ENCODE peak calls at places on chromosomes 4 and X, in six cellular contexts. One of them, this sample, is unnamed. For H3K27me3, the result is how much of the 10 kb centered on the place peaks cover.

GRCh38 chrX:110561036-110561435 is 202.4 kb downstream of the RTL9 start:
- DNase-seq in NT2/D1: no peak
- DNase-seq in MM.1S: no peak
- DNase-seq in H9: no peak
- DNase-seq in neural progenitor cell: no peak
- DNase-seq in adipocyte: no peak
- DNase-seq in this sample: peak

GRCh38 chrX:39309721-39310152 is 508.5 kb downstream of the MID1IP1 start:
- DNase-seq in H9: no peak
- DNase-seq in adipocyte: no peak
- DNase-seq in MM.1S: no peak
- DNase-seq in neural progenitor cell: no peak
- DNase-seq in NT2/D1: no peak
- DNase-seq in this sample: no peak

GRCh38 chrX:37349131-37350033 is at the start of gene PRRG1:
- DNase-seq in adipocyte: peak
- DNase-seq in MM.1S: peak
- DNase-seq in NT2/D1: peak
- DNase-seq in neural progenitor cell: peak
- DNase-seq in H9: peak
- DNase-seq in this sample: peak

GRCh38 chr4:8044699-8045098 is 105.0 kb upstream of the AFAP1 start:
- DNase-seq in H9: no peak
- DNase-seq in neural progenitor cell: no peak
- DNase-seq in adipocyte: no peak
- DNase-seq in NT2/D1: no peak
- DNase-seq in MM.1S: no peak
- DNase-seq in this sample: no peak

GRCh38 chr4:2673157-2673556 is 83.0 kb downstream of the TNIP2 start:
- DNase-seq in NT2/D1: peak
- DNase-seq in H9: no peak
- DNase-seq in MM.1S: no peak
- DNase-seq in adipocyte: no peak
- DNase-seq in neural progenitor cell: peak
- DNase-seq in this sample: peak

GRCh38 chr4:92305148-92305877 is 1.5 kb downstream of the GRID2 start:
- DNase-seq in MM.1S: peak
- DNase-seq in NT2/D1: peak
- DNase-seq in adipocyte: peak
- DNase-seq in H9: peak
- DNase-seq in neural progenitor cell: peak
- DNase-seq in this sample: peak

GRCh38 chr4:94534401-94535312 is 82.9 kb downstream of the PDLIM5 start:
- DNase-seq in H9: no peak
- DNase-seq in NT2/D1: no peak
- DNase-seq in adipocyte: no peak
- DNase-seq in neural progenitor cell: no peak
- DNase-seq in MM.1S: peak
- DNase-seq in this sample: no peak

GRCh38 chrX:155262970-155263754 is 1.1 kb downstream of the RAB39B start:
- DNase-seq in adipocyte: peak
- DNase-seq in neural progenitor cell: no peak
- DNase-seq in MM.1S: no peak
- DNase-seq in H9: no peak
- DNase-seq in NT2/D1: no peak
- DNase-seq in this sample: peak

GRCh38 chr4:75513529-75514130 is 573 bp downstream of the RCHY1 start:
- DNase-seq in NT2/D1: no peak
- DNase-seq in neural progenitor cell: peak
- DNase-seq in adipocyte: peak
- DNase-seq in H9: no peak
- DNase-seq in MM.1S: no peak
- DNase-seq in this sample: peak

DNA sequence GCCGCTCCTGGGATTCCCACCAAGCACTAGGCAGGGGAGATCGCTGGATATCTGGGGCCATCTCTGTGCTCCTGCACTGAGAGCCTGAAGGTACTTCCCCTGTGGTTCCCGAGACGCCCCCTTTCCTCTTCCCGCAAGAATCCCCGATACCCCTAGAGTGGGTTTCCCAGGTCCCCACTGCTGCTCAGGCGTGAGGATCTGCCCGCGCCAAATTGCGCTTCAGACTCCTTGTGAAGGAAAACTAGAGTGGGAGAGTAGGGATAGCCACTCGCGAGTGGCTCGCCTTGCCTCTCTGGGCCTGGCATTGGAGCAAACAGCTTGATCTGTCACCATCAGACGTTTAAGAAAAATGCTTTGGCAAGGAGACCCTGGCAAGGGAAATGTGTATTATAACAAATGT is 1.5 kb downstream of the IL1RAPL2 start:
- DNase-seq in neural progenitor cell: no peak
- DNase-seq in MM.1S: no peak
- DNase-seq in H9: no peak
- DNase-seq in NT2/D1: no peak
- DNase-seq in adipocyte: no peak
- DNase-seq in this sample: no peak
- H3K27me3 ChIP-seq in neural progenitor cell: half or more
- H3K27me3 ChIP-seq in MM.1S: under half
- H3K27me3 ChIP-seq in H9: under half
- H3K27me3 ChIP-seq in NT2/D1: half or more
- H3K27me3 ChIP-seq in adipocyte: half or more
- H3K27me3 ChIP-seq in this sample: under half

DNA sequence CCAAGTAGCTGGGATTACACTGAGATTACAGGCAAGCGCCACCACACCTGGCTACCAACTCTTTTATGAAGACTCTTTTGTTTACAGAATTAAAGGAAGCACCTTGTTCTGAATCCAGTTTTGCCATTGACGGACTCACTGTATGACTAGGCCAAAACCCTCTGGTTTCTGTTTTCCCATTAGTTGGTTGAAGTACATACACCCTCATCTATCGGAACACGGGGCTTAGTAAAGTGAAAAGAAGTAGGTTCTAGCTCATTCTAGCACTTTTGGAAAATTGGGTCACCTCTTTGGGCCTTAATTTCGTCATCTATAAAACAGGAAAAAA is 360.4 kb upstream of the ZCCHC13 start:
- DNase-seq in MM.1S: no peak
- DNase-seq in H9: no peak
- DNase-seq in neural progenitor cell: no peak
- DNase-seq in NT2/D1: no peak
- DNase-seq in adipocyte: no peak
- DNase-seq in this sample: peak
- H3K9ac ChIP-seq in MM.1S: peak
- H3K9ac ChIP-seq in H9: no peak
- H3K9ac ChIP-seq in neural progenitor cell: no peak
- H3K9ac ChIP-seq in NT2/D1: peak
- H3K9ac ChIP-seq in adipocyte: peak
- H3K9ac ChIP-seq in this sample: peak

GRCh38 chr4:154485127-154485773 is 6.3 kb downstream of the DCHS2 start:
- DNase-seq in adipocyte: no peak
- DNase-seq in H9: no peak
- DNase-seq in neural progenitor cell: no peak
- DNase-seq in NT2/D1: no peak
- DNase-seq in MM.1S: no peak
- DNase-seq in this sample: no peak

GRCh38 chr4:154490589-154491340 is 834 bp downstream of the DCHS2 start:
- DNase-seq in NT2/D1: no peak
- DNase-seq in MM.1S: no peak
- DNase-seq in H9: peak
- DNase-seq in neural progenitor cell: peak
- DNase-seq in adipocyte: no peak
- DNase-seq in this sample: peak

GRCh38 chr4:154489558-154490260 is 1.9 kb downstream of the DCHS2 start:
- DNase-seq in MM.1S: no peak
- DNase-seq in NT2/D1: no peak
- DNase-seq in neural progenitor cell: no peak
- DNase-seq in H9: no peak
- DNase-seq in adipocyte: no peak
- DNase-seq in this sample: no peak

GRCh38 chr4:154490261-154490588 is 1.4 kb downstream of the DCHS2 start:
- DNase-seq in H9: peak
- DNase-seq in adipocyte: no peak
- DNase-seq in MM.1S: no peak
- DNase-seq in neural progenitor cell: peak
- DNase-seq in NT2/D1: no peak
- DNase-seq in this sample: no peak

GRCh38 chr4:154487144-154487543 is 4.5 kb downstream of the DCHS2 start:
- DNase-seq in adipocyte: no peak
- DNase-seq in NT2/D1: no peak
- DNase-seq in H9: no peak
- DNase-seq in MM.1S: no peak
- DNase-seq in neural progenitor cell: no peak
- DNase-seq in this sample: no peak
- H3K27me3 ChIP-seq in adipocyte: half or more
- H3K27me3 ChIP-seq in NT2/D1: under half
- H3K27me3 ChIP-seq in H9: under half
- H3K27me3 ChIP-seq in MM.1S: under half
- H3K27me3 ChIP-seq in neural progenitor cell: half or more
- H3K27me3 ChIP-seq in this sample: under half

DNA sequence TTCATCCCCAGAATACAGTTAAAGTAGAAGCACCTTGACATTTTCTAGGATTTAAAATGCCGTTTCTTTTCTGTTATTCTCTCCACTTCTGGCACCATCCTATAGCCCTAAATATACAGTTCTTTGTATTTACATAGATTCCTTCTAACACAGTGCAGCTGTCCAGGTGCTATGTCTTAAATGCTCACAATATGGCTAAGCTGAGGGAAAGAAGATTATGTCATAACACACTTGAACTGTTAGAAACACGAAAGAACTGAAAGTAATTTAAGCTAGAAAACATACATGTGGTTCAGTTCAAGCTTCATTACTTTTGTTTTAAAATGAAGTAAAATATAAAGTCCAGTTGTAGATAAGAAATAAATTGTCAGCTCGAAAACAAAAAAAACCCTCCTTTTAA is 358.6 kb upstream of the GALNT7 start:
- DNase-seq in H9: no peak
- DNase-seq in adipocyte: no peak
- DNase-seq in NT2/D1: no peak
- DNase-seq in MM.1S: no peak
- DNase-seq in neural progenitor cell: no peak
- DNase-seq in this sample: no peak
- H3K9ac ChIP-seq in H9: no peak
- H3K9ac ChIP-seq in adipocyte: no peak
- H3K9ac ChIP-seq in NT2/D1: no peak
- H3K9ac ChIP-seq in MM.1S: no peak
- H3K9ac ChIP-seq in neural progenitor cell: no peak
- H3K9ac ChIP-seq in this sample: no peak